ENCODE peak calls at places on chromosomes 1 and 21, in six cellular contexts. E is astrocyte, P is IMR-90, C is fibroblast of lung, R is GM23248, Y is MM.1S. L is an unnamed sample.

GRCh38 chr1:51070011-51070410 is 32.0 kb upstream of the C1orf185 start:
- DNase-seq in E (no peak), P (no peak), C (no peak), R (no peak), Y (no peak), L (no peak)

GRCh38 chr1:98661544-98662353 is at the start of gene SNX7:
- DNase-seq in E (peak; percentile 66), P (peak; percentile 69), C (peak; percentile 82), R (peak; percentile 91), Y (peak; percentile 30), L (no peak)

GRCh38 chr1:203777596-203777995 is 12.6 kb downstream of the LAX1 start:
- DNase-seq in E (no peak), P (no peak), C (no peak), R (no peak), Y (no peak), L (no peak)

GRCh38 chr1:22428672-22429071 is 23.0 kb upstream of the ZBTB40 start:
- DNase-seq in E (peak; percentile 27), P (peak; percentile 59), C (peak; percentile 51), R (peak; percentile 62), Y (peak; percentile 69), L (peak; percentile 88)

GRCh38 chr1:150558328-150558727 is 9.1 kb downstream of the ADAMTSL4 start:
- DNase-seq in E (no peak), P (no peak), C (no peak), R (no peak), Y (no peak), L (no peak)

GRCh38 chr1:15344380-15344779 is 65.3 kb upstream of the EFHD2 start:
- DNase-seq in E (no peak), P (no peak), C (no peak), R (no peak), Y (no peak), L (no peak)

GRCh38 chr21:34924767-34925425 is 124.2 kb downstream of the RUNX1 start:
- DNase-seq in E (no peak), P (no peak), C (no peak), R (no peak), Y (no peak), L (peak; percentile 29)

GRCh38 chr1:55965981-55966461 is 613.3 kb downstream of the PLPP3 start:
- DNase-seq in E (peak; percentile 85), P (peak; percentile 65), C (peak; percentile 85), R (no peak), Y (no peak), L (no peak)

GRCh38 chr1:37358992-37359391 is 115.4 kb upstream of the ZC3H12A start:
- DNase-seq in E (no peak), P (no peak), C (no peak), R (no peak), Y (no peak), L (no peak)

GRCh38 chr1:216614011-216614934 is 109.0 kb downstream of the ESRRG start:
- DNase-seq in E (no peak), P (no peak), C (no peak), R (no peak), Y (no peak), L (no peak)

GRCh38 chr1:234647245-234647644 is 37.3 kb upstream of the IRF2BP2 start:
- DNase-seq in E (no peak), P (no peak), C (no peak), R (no peak), Y (peak; percentile 75), L (peak; percentile 58)

GRCh38 chr1:212656730-212657129 is 42.9 kb downstream of the BATF3 start:
- DNase-seq in E (no peak), P (no peak), C (peak; percentile 35), R (peak; percentile 18), Y (peak; percentile 93), L (no peak)

GRCh38 chr1:48228156-48228555 is 5.6 kb downstream of the SLC5A9 start:
- DNase-seq in E (no peak), P (no peak), C (no peak), R (peak; percentile 15), Y (no peak), L (no peak)

GRCh38 chr21:29433366-29434059 is 134.8 kb downstream of the BACH1 start:
- DNase-seq in E (no peak), P (peak; percentile 71), C (peak; percentile 16), R (peak; percentile 3), Y (no peak), L (no peak)

GRCh38 chr1:154714638-154715037 is 106.7 kb upstream of the ADAR start:
- DNase-seq in E (peak; percentile 26), P (peak; percentile 10), C (peak; percentile 23), R (peak; percentile 77), Y (no peak), L (peak; percentile 18)

GRCh38 chr1:36366091-36366661 is 19.5 kb downstream of the STK40 start:
- DNase-seq in E (peak; percentile 50), P (peak; percentile 75), C (peak; percentile 62), R (peak; percentile 33), Y (no peak), L (peak; percentile 73)

GRCh38 chr1:46370214-46370633 is 23.9 kb upstream of the FAAH start:
- DNase-seq in E (peak; percentile 60), P (peak; percentile 45), C (peak; percentile 64), R (peak; percentile 38), Y (no peak), L (peak; percentile 27)

GRCh38 chr1:212285685-212286436 is 651 bp downstream of the PPP2R5A start:
- DNase-seq in E (peak; percentile 22), P (peak; percentile 35), C (peak; percentile 52), R (peak; percentile 83), Y (peak; percentile 78), L (peak; percentile 84)

GRCh38 chr1:91753878-91754277 is 132.1 kb downstream of the TGFBR3 start:
- DNase-seq in E (no peak), P (no peak), C (peak; percentile 11), R (peak; percentile 46), Y (no peak), L (no peak)

GRCh38 chr1:28104866-28105467 is 16.6 kb upstream of the EYA3 start:
- DNase-seq in E (peak; percentile 57), P (peak; percentile 76), C (peak; percentile 67), R (peak; percentile 81), Y (no peak), L (no peak)

GRCh38 chr1:101371259-101371658 is 134.4 kb downstream of the S1PR1 start:
- DNase-seq in E (peak; percentile 68), P (peak; percentile 87), C (peak; percentile 74), R (peak; percentile 74), Y (no peak), L (no peak)

GRCh38 chr1:14590781-14591180 is 7.7 kb upstream of the KAZN start:
- DNase-seq in E (no peak), P (no peak), C (no peak), R (peak; percentile 6), Y (no peak), L (no peak)

GRCh38 chr1:86499987-86500593 is 31.4 kb downstream of the CLCA1 start:
- DNase-seq in E (no peak), P (peak; percentile 32), C (no peak), R (peak; percentile 90), Y (peak; percentile 84), L (peak; percentile 91)

GRCh38 chr1:54608561-54609230 is 14.6 kb downstream of the FAM151A start:
- DNase-seq in E (no peak), P (no peak), C (no peak), R (no peak), Y (no peak), L (no peak)

GRCh38 chr1:54606096-54606989 is 17.0 kb downstream of the FAM151A start:
- DNase-seq in E (no peak), P (no peak), C (no peak), R (no peak), Y (no peak), L (no peak)

GRCh38 chr1:54609301-54609921 is 13.9 kb downstream of the FAM151A start:
- DNase-seq in E (no peak), P (no peak), C (no peak), R (no peak), Y (no peak), L (no peak)

GRCh38 chr1:54606990-54607325 is 16.4 kb downstream of the FAM151A start:
- DNase-seq in E (no peak), P (no peak), C (no peak), R (no peak), Y (no peak), L (no peak)

GRCh38 chr1:54607821-54608220 is 15.5 kb downstream of the FAM151A start:
- DNase-seq in E (no peak), P (no peak), C (no peak), R (no peak), Y (no peak), L (no peak)
- H3K4me2 ChIP-seq in E (no peak overlapping the region), P (no peak overlapping the region), C (no peak overlapping the region), R (no peak overlapping the region), Y (no peak overlapping the region), L (no peak overlapping the region)

DNA sequence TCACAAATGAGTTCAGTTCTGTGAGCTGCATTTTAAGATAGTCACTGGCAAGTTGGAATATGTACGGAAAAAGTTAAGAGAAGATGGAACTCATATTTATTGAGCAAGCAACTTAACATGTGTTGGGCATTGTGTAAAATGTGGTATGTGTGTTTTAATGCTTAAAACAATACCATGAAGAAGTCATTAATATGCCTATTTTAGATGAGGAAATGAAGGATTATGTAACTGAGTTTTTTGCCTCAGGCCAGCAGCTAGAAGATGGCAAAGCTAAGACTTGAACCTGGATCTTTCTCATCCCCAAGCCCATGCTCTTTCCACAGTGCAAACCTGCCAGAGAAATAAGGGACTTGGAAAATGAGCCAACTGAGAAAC is 48.9 kb downstream of the SPATA46 start:
- DNase-seq in E (no peak), P (no peak), C (no peak), R (no peak), Y (no peak), L (no peak)
- H4K20me1 ChIP-seq in E (no peaks in the 10 kb centered on the region), P (no peaks in the 10 kb centered on the region), C (no peaks in the 10 kb centered on the region), R (no peaks in the 10 kb centered on the region), Y (no peaks in the 10 kb centered on the region), L (no peaks in the 10 kb centered on the region)

DNA sequence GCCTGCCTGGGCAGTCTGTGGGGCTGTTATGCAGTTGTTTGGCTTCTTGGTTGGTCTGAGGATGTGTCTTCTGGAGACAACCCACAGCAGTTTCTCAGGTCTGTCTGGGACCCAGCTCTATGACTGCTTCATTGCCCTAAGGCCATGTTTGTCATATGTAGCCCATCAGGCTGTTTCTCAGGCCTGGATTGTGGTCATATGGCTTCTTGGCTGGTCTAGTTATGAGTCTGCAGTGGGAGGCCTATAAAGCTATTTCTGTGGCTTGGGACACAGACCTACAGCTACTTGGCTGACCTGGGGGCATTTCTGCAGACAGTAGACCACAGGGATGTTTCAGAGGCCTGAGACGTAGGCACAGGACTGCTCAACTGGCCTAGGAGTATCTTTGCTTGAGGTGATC is 41.5 kb downstream of the CHIA start:
- DNase-seq in E (no peak), P (no peak), C (no peak), R (no peak), Y (no peak), L (no peak)
- H3K4me3 ChIP-seq in E (no peak overlapping the region), P (no peak overlapping the region), C (no peak overlapping the region), R (no peak overlapping the region), Y (no peak overlapping the region), L (no peak overlapping the region)

DNA sequence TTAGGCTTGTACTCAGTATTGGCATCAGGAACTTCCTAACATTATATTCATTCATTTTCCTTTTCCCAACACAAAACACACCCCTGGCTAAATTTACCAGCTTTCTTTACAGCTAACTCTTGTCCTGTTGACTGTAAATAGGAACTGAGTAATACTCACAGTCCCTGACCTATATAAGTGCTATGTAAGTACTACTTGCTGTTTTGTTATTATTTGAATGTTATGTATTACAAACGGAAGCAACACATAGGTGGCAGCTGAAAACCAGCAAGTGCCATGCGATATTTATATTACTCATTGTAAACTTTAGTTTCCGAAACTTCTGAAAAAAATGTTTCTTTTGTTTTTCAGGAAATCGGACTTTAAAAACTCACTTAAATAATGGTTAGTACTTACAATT is 21.5 kb downstream of the PTGER3 start:
- DNase-seq in E (no peak), P (no peak), C (no peak), R (no peak), Y (no peak), L (no peak)
- H3K4me2 ChIP-seq in E (no peak overlapping the region), P (no peak overlapping the region), C (no peak overlapping the region), R (no peak overlapping the region), Y (no peak overlapping the region), L (no peak overlapping the region)

L was measured in OCI-LY7.